ENCODE peak calls at places on chromosomes 2 and 18, in five cellular contexts. One of them, this sample, is unnamed.
A peak's percentile ranks its signal among the peaks of the same experiment; 100 is the strongest.

GRCh38 chr2:112941753-112942653 is 31.0 kb downstream of the IL37 start:
- DNase-seq in IMR-90: peak; percentile 76
- DNase-seq in H1: peak; percentile 88
- DNase-seq in H9: peak; percentile 91
- DNase-seq in neuronal stem cell: peak; percentile 71
- DNase-seq in this sample: peak; percentile 96

GRCh38 chr2:36456227-36456788 is 100.7 kb downstream of the CRIM1 start:
- DNase-seq in H9: no peak
- DNase-seq in neuronal stem cell: no peak
- DNase-seq in H1: no peak
- DNase-seq in IMR-90: peak; percentile 81
- DNase-seq in this sample: no peak

GRCh38 chr2:236581546-236581945 is 11.9 kb downstream of the ACKR3 start:
- DNase-seq in IMR-90: no peak
- DNase-seq in H1: no peak
- DNase-seq in H9: no peak
- DNase-seq in neuronal stem cell: no peak
- DNase-seq in this sample: no peak

GRCh38 chr2:236570081-236570979 is 705 bp downstream of the ACKR3 start:
- DNase-seq in neuronal stem cell: no peak
- DNase-seq in H9: no peak
- DNase-seq in IMR-90: no peak
- DNase-seq in H1: no peak
- DNase-seq in this sample: no peak

GRCh38 chr18:47754311-47755101 is 176.0 kb downstream of the SMAD2 start:
- DNase-seq in neuronal stem cell: peak; percentile 68
- DNase-seq in H9: peak; percentile 91
- DNase-seq in H1: peak; percentile 100
- DNase-seq in IMR-90: no peak
- DNase-seq in this sample: peak; percentile 63

GRCh38 chr2:45691600-45691999 is 40.1 kb downstream of the PRKCE start:
- DNase-seq in IMR-90: no peak
- DNase-seq in neuronal stem cell: no peak
- DNase-seq in H9: no peak
- DNase-seq in H1: no peak
- DNase-seq in this sample: no peak

GRCh38 chr2:154554046-154554445 is 144.4 kb upstream of the KCNJ3 start:
- DNase-seq in IMR-90: no peak
- DNase-seq in H9: no peak
- DNase-seq in neuronal stem cell: no peak
- DNase-seq in H1: no peak
- DNase-seq in this sample: no peak

GRCh38 chr2:120520454-120520853 is 174.5 kb downstream of the INHBB start:
- DNase-seq in H9: no peak
- DNase-seq in H1: no peak
- DNase-seq in neuronal stem cell: no peak
- DNase-seq in IMR-90: no peak
- DNase-seq in this sample: no peak

GRCh38 chr2:45786030-45786830 is 134.8 kb downstream of the PRKCE start:
- DNase-seq in H1: no peak
- DNase-seq in IMR-90: no peak
- DNase-seq in neuronal stem cell: no peak
- DNase-seq in H9: no peak
- DNase-seq in this sample: no peak

GRCh38 chr2:44169155-44169898 is 652 bp downstream of the PPM1B start:
- DNase-seq in neuronal stem cell: peak; percentile 21
- DNase-seq in H9: no peak
- DNase-seq in IMR-90: peak; percentile 37
- DNase-seq in H1: peak; percentile 66
- DNase-seq in this sample: peak; percentile 15

GRCh38 chr18:9482790-9483189 is 7.5 kb downstream of the RALBP1 start:
- DNase-seq in neuronal stem cell: no peak
- DNase-seq in H9: no peak
- DNase-seq in IMR-90: no peak
- DNase-seq in H1: no peak
- DNase-seq in this sample: no peak

GRCh38 chr2:128444816-128445532 is 126.3 kb upstream of the HS6ST1 start:
- DNase-seq in H9: peak; percentile 10
- DNase-seq in IMR-90: peak; percentile 4
- DNase-seq in H1: peak; percentile 32
- DNase-seq in neuronal stem cell: no peak
- DNase-seq in this sample: no peak

GRCh38 chr2:108553181-108553919 is 19.1 kb downstream of the LIMS1 start:
- DNase-seq in IMR-90: no peak
- DNase-seq in H9: no peak
- DNase-seq in neuronal stem cell: no peak
- DNase-seq in H1: no peak
- DNase-seq in this sample: no peak

GRCh38 chr2:207617011-207617671 is 8.1 kb downstream of the METTL21A start:
- DNase-seq in H9: no peak
- DNase-seq in IMR-90: peak; percentile 99
- DNase-seq in neuronal stem cell: no peak
- DNase-seq in H1: peak; percentile 29
- DNase-seq in this sample: peak; percentile 66

GRCh38 chr2:50720695-50721314 is 311.1 kb downstream of the NRXN1 start:
- DNase-seq in H1: no peak
- DNase-seq in H9: peak; percentile 57
- DNase-seq in IMR-90: peak; percentile 4
- DNase-seq in neuronal stem cell: peak; percentile 41
- DNase-seq in this sample: no peak

GRCh38 chr18:10707294-10707693 is 181.5 kb downstream of the NAPG start:
- DNase-seq in IMR-90: no peak
- DNase-seq in H9: no peak
- DNase-seq in H1: no peak
- DNase-seq in neuronal stem cell: no peak
- DNase-seq in this sample: no peak

GRCh38 chr2:101387151-101387807 is at the start of gene CREG2:
- DNase-seq in H1: peak; percentile 89
- DNase-seq in H9: peak; percentile 78
- DNase-seq in IMR-90: peak; percentile 55
- DNase-seq in neuronal stem cell: peak; percentile 71
- DNase-seq in this sample: peak; percentile 68

GRCh38 chr2:222973237-222973636 is 78.8 kb upstream of the KCNE4 start:
- DNase-seq in neuronal stem cell: no peak
- DNase-seq in IMR-90: peak; percentile 38
- DNase-seq in H9: no peak
- DNase-seq in H1: no peak
- DNase-seq in this sample: peak; percentile 49

GRCh38 chr2:45009303-45009927 is at the start of gene SIX2:
- DNase-seq in H9: peak; percentile 98
- DNase-seq in H1: peak; percentile 92
- DNase-seq in neuronal stem cell: peak; percentile 98
- DNase-seq in IMR-90: peak; percentile 72
- DNase-seq in this sample: peak; percentile 63

GRCh38 chr18:34342960-34343359 is 118.2 kb upstream of the NOL4 start:
- DNase-seq in neuronal stem cell: no peak
- DNase-seq in IMR-90: peak; percentile 28
- DNase-seq in H1: no peak
- DNase-seq in H9: no peak
- DNase-seq in this sample: peak; percentile 9

GRCh38 chr18:63263444-63263843 is 56.1 kb downstream of the BCL2 start:
- DNase-seq in H1: no peak
- DNase-seq in neuronal stem cell: no peak
- DNase-seq in H9: no peak
- DNase-seq in IMR-90: no peak
- DNase-seq in this sample: no peak

GRCh38 chr2:230798769-230799399 is 65.9 kb upstream of the ITM2C start:
- DNase-seq in neuronal stem cell: peak; percentile 17
- DNase-seq in H9: no peak
- DNase-seq in IMR-90: peak; percentile 62
- DNase-seq in H1: no peak
- DNase-seq in this sample: peak; percentile 21

GRCh38 chr2:239363946-239364637 is 36.7 kb downstream of the HDAC4 start:
- DNase-seq in neuronal stem cell: no peak
- DNase-seq in H9: no peak
- DNase-seq in H1: no peak
- DNase-seq in IMR-90: no peak
- DNase-seq in this sample: no peak

GRCh38 chr2:20350105-20350712 is 435 bp downstream of the PUM2 start:
- DNase-seq in neuronal stem cell: peak; percentile 66
- DNase-seq in IMR-90: no peak
- DNase-seq in H9: peak; percentile 63
- DNase-seq in H1: peak; percentile 78
- DNase-seq in this sample: no peak

GRCh38 chr2:196113061-196113974 is 44.7 kb upstream of the DNAH7 start:
- DNase-seq in H9: no peak
- DNase-seq in neuronal stem cell: peak; percentile 24
- DNase-seq in H1: no peak
- DNase-seq in IMR-90: peak; percentile 84
- DNase-seq in this sample: peak; percentile 31

GRCh38 chr18:35435420-35435819 is 58.3 kb upstream of the ZNF396 start:
- DNase-seq in neuronal stem cell: no peak
- DNase-seq in H9: no peak
- DNase-seq in H1: no peak
- DNase-seq in IMR-90: no peak
- DNase-seq in this sample: no peak

GRCh38 chr2:16138811-16139662 is 198.7 kb downstream of the MYCN start:
- DNase-seq in neuronal stem cell: peak; percentile 80
- DNase-seq in IMR-90: no peak
- DNase-seq in H1: peak; percentile 23
- DNase-seq in H9: no peak
- DNase-seq in this sample: no peak

GRCh38 chr2:74850816-74851566 is 17.1 kb downstream of the HK2 start:
- DNase-seq in neuronal stem cell: no peak
- DNase-seq in IMR-90: peak; percentile 59
- DNase-seq in H1: no peak
- DNase-seq in H9: no peak
- DNase-seq in this sample: peak; percentile 64

GRCh38 chr2:44237221-44237620 is 38.1 kb upstream of the SLC3A1 start:
- DNase-seq in H9: no peak
- DNase-seq in neuronal stem cell: no peak
- DNase-seq in IMR-90: no peak
- DNase-seq in H1: no peak
- DNase-seq in this sample: no peak

GRCh38 chr2:64779117-64779690 is 125.5 kb upstream of the SERTAD2 start:
- DNase-seq in neuronal stem cell: no peak
- DNase-seq in H9: no peak
- DNase-seq in IMR-90: peak; percentile 90
- DNase-seq in H1: no peak
- DNase-seq in this sample: peak; percentile 90

GRCh38 chr2:111706481-111707001 is 177.5 kb downstream of the ANAPC1 start:
- DNase-seq in IMR-90: no peak
- DNase-seq in neuronal stem cell: no peak
- DNase-seq in H9: no peak
- DNase-seq in H1: no peak
- DNase-seq in this sample: no peak

GRCh38 chr2:9704600-9704999 is 73.8 kb upstream of the YWHAQ start:
- DNase-seq in H9: no peak
- DNase-seq in neuronal stem cell: no peak
- DNase-seq in H1: no peak
- DNase-seq in IMR-90: no peak
- DNase-seq in this sample: no peak

GRCh38 chr2:9702604-9703084 is 71.8 kb upstream of the YWHAQ start:
- DNase-seq in H9: no peak
- DNase-seq in H1: no peak
- DNase-seq in IMR-90: no peak
- DNase-seq in neuronal stem cell: no peak
- DNase-seq in this sample: no peak

GRCh38 chr2:9703085-9703641 is 72.4 kb upstream of the YWHAQ start:
- DNase-seq in neuronal stem cell: no peak
- DNase-seq in H9: no peak
- DNase-seq in IMR-90: peak; percentile 71
- DNase-seq in H1: no peak
- DNase-seq in this sample: no peak

GRCh38 chr2:9707008-9707407 is 76.2 kb upstream of the YWHAQ start:
- DNase-seq in H9: no peak
- DNase-seq in IMR-90: no peak
- DNase-seq in neuronal stem cell: no peak
- DNase-seq in H1: no peak
- DNase-seq in this sample: no peak

GRCh38 chr2:9703701-9704221 is 73.0 kb upstream of the YWHAQ start:
- DNase-seq in neuronal stem cell: no peak
- DNase-seq in IMR-90: peak; percentile 79
- DNase-seq in H1: no peak
- DNase-seq in H9: no peak
- DNase-seq in this sample: peak; percentile 45
- H3K4ac ChIP-seq in neuronal stem cell: no peak overlapping the region
- H3K4ac ChIP-seq in IMR-90: peak overlapping the region; percentile 75
- H3K4ac ChIP-seq in H1: no peak overlapping the region
- H3K4ac ChIP-seq in H9: no peak overlapping the region
- H3K4ac ChIP-seq in this sample: no peak overlapping the region

GRCh38 chr2:34254272-34254882 is 655.3 kb upstream of the FAM98A start:
- DNase-seq in H9: no peak
- DNase-seq in neuronal stem cell: no peak
- DNase-seq in IMR-90: no peak
- DNase-seq in H1: no peak
- DNase-seq in this sample: no peak
- H2AFZ ChIP-seq in H9: no peak overlapping the region
- H2AFZ ChIP-seq in neuronal stem cell: no peak overlapping the region
- H2AFZ ChIP-seq in IMR-90: no peak overlapping the region
- H2AFZ ChIP-seq in H1: peak overlapping the region; percentile 95
- H2AFZ ChIP-seq in this sample: no peak overlapping the region

GRCh38 chr2:216696321-216696720 is 972 bp upstream of the IGFBP5 start:
- DNase-seq in H1: no peak
- DNase-seq in H9: no peak
- DNase-seq in IMR-90: no peak
- DNase-seq in neuronal stem cell: no peak
- DNase-seq in this sample: no peak
- H3K4me1 ChIP-seq in H1: peaks cover 5% of the 10 kb centered on the region
- H3K4me1 ChIP-seq in H9: no peaks in the 10 kb centered on the region
- H3K4me1 ChIP-seq in IMR-90: peaks cover 26% of the 10 kb centered on the region
- H3K4me1 ChIP-seq in neuronal stem cell: peaks cover 37% of the 10 kb centered on the region
- H3K4me1 ChIP-seq in this sample: peaks cover 15% of the 10 kb centered on the region

GRCh38 chr2:55487686-55488085 is 31.8 kb upstream of the CFAP36 start:
- DNase-seq in H9: no peak
- DNase-seq in H1: no peak
- DNase-seq in IMR-90: no peak
- DNase-seq in neuronal stem cell: no peak
- DNase-seq in this sample: no peak

GRCh38 chr2:55493220-55493619 is 26.3 kb upstream of the CFAP36 start:
- DNase-seq in IMR-90: peak; percentile 68
- DNase-seq in H1: no peak
- DNase-seq in neuronal stem cell: no peak
- DNase-seq in H9: no peak
- DNase-seq in this sample: no peak

GRCh38 chr2:55490554-55490953 is 29.0 kb upstream of the CFAP36 start:
- DNase-seq in H9: peak; percentile 61
- DNase-seq in H1: no peak
- DNase-seq in IMR-90: peak; percentile 82
- DNase-seq in neuronal stem cell: no peak
- DNase-seq in this sample: no peak

DNA sequence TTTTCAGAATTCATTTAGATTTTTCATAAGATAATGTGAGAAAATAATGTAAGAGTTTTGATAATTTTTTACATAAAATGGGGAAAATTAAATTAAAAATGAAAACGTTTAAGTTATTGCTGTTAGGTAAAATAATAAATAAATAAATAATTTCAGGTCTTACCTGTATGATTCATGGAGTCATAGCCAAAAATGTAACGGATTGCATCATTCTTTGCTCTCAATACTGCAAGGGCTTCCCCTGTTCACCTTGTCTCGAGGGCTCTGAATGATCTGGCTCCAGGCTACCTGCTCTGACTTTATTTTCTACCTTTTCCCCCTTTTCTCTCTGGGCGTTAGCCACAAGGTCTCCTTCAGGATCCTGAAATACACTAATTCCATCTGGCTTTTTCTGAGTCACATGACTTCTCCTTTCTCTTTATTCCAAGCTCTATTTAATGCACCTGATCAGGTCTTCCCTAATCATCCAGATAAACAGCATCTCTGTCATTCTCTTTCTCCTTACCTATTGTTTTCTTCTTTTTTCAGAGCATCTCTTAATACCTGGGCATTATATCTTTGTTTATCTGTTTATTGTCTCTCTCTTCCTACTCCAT is 30.0 kb upstream of the CFAP36 start:
- DNase-seq in H1: no peak
- DNase-seq in H9: no peak
- DNase-seq in neuronal stem cell: no peak
- DNase-seq in IMR-90: no peak
- DNase-seq in this sample: no peak
- H3K4ac ChIP-seq in H1: no peak overlapping the region
- H3K4ac ChIP-seq in H9: no peak overlapping the region
- H3K4ac ChIP-seq in neuronal stem cell: no peak overlapping the region
- H3K4ac ChIP-seq in IMR-90: no peak overlapping the region
- H3K4ac ChIP-seq in this sample: no peak overlapping the region